ENCODE peak calls at places on chromosomes 11 and 22, in nine cellular contexts. One of them, this sample, is unnamed.

GRCh38 chr11:134737563-134738510 is 325.8 kb upstream of the B3GAT1 start:
- DNase-seq in mucosa of descending colon: no peak
- DNase-seq in fibroblast of mammary gland: no peak
- DNase-seq in ovary: no peak
- DNase-seq in AML-193: no peak
- DNase-seq in AG09309: no peak
- DNase-seq in GM04503: no peak
- DNase-seq in endothelial cell: no peak
- DNase-seq in neural crest cell: no peak
- DNase-seq in this sample: no peak

GRCh38 chr22:44889233-44889878 is 120.4 kb downstream of the PHF21B start:
- DNase-seq in mucosa of descending colon: no peak
- DNase-seq in AML-193: no peak
- DNase-seq in endothelial cell: no peak
- DNase-seq in GM04503: no peak
- DNase-seq in fibroblast of mammary gland: no peak
- DNase-seq in neural crest cell: no peak
- DNase-seq in ovary: no peak
- DNase-seq in AG09309: no peak
- DNase-seq in this sample: no peak

GRCh38 chr22:21861856-21862255 is 5.6 kb downstream of the MAPK1 start:
- DNase-seq in GM04503: no peak
- DNase-seq in mucosa of descending colon: no peak
- DNase-seq in endothelial cell: no peak
- DNase-seq in AML-193: peak
- DNase-seq in AG09309: no peak
- DNase-seq in fibroblast of mammary gland: no peak
- DNase-seq in neural crest cell: no peak
- DNase-seq in ovary: no peak
- DNase-seq in this sample: peak

GRCh38 chr11:106471273-106471672 is 393.8 kb downstream of the AASDHPPT start:
- DNase-seq in neural crest cell: no peak
- DNase-seq in ovary: no peak
- DNase-seq in GM04503: no peak
- DNase-seq in mucosa of descending colon: no peak
- DNase-seq in endothelial cell: no peak
- DNase-seq in AML-193: no peak
- DNase-seq in AG09309: no peak
- DNase-seq in fibroblast of mammary gland: peak
- DNase-seq in this sample: no peak

GRCh38 chr11:72681226-72682153 is 7.3 kb upstream of the PDE2A start:
- DNase-seq in ovary: no peak
- DNase-seq in AML-193: no peak
- DNase-seq in GM04503: no peak
- DNase-seq in endothelial cell: no peak
- DNase-seq in AG09309: no peak
- DNase-seq in mucosa of descending colon: no peak
- DNase-seq in neural crest cell: no peak
- DNase-seq in fibroblast of mammary gland: peak
- DNase-seq in this sample: no peak

GRCh38 chr11:95445746-95446333 is 214.8 kb upstream of the SESN3 start:
- DNase-seq in fibroblast of mammary gland: no peak
- DNase-seq in endothelial cell: no peak
- DNase-seq in ovary: no peak
- DNase-seq in mucosa of descending colon: no peak
- DNase-seq in GM04503: no peak
- DNase-seq in AG09309: no peak
- DNase-seq in AML-193: no peak
- DNase-seq in neural crest cell: no peak
- DNase-seq in this sample: no peak

GRCh38 chr11:86693501-86693900 is 21.1 kb upstream of the ME3 start:
- DNase-seq in AG09309: no peak
- DNase-seq in neural crest cell: no peak
- DNase-seq in ovary: no peak
- DNase-seq in AML-193: no peak
- DNase-seq in mucosa of descending colon: no peak
- DNase-seq in GM04503: no peak
- DNase-seq in endothelial cell: no peak
- DNase-seq in fibroblast of mammary gland: no peak
- DNase-seq in this sample: no peak

GRCh38 chr11:114343020-114343419 is 46.8 kb downstream of the NNMT start:
- DNase-seq in ovary: no peak
- DNase-seq in fibroblast of mammary gland: no peak
- DNase-seq in GM04503: no peak
- DNase-seq in AML-193: no peak
- DNase-seq in mucosa of descending colon: no peak
- DNase-seq in AG09309: no peak
- DNase-seq in neural crest cell: no peak
- DNase-seq in endothelial cell: no peak
- DNase-seq in this sample: no peak

GRCh38 chr22:25076281-25076680 is 123.4 kb upstream of the CRYBB3 start:
- DNase-seq in fibroblast of mammary gland: no peak
- DNase-seq in neural crest cell: no peak
- DNase-seq in GM04503: no peak
- DNase-seq in AML-193: no peak
- DNase-seq in ovary: no peak
- DNase-seq in AG09309: no peak
- DNase-seq in endothelial cell: no peak
- DNase-seq in mucosa of descending colon: no peak
- DNase-seq in this sample: no peak

GRCh38 chr22:47201186-47201995 is 438.9 kb downstream of the TBC1D22A start:
- DNase-seq in AG09309: no peak
- DNase-seq in AML-193: no peak
- DNase-seq in fibroblast of mammary gland: no peak
- DNase-seq in neural crest cell: no peak
- DNase-seq in ovary: no peak
- DNase-seq in GM04503: no peak
- DNase-seq in mucosa of descending colon: no peak
- DNase-seq in endothelial cell: no peak
- DNase-seq in this sample: no peak

GRCh38 chr11:75371930-75372876 is 20.7 kb upstream of the ARRB1 start:
- DNase-seq in fibroblast of mammary gland: peak
- DNase-seq in endothelial cell: no peak
- DNase-seq in GM04503: no peak
- DNase-seq in neural crest cell: no peak
- DNase-seq in AG09309: no peak
- DNase-seq in mucosa of descending colon: peak
- DNase-seq in ovary: no peak
- DNase-seq in AML-193: no peak
- DNase-seq in this sample: no peak

GRCh38 chr22:29997516-29997915 is 82.7 kb upstream of the HORMAD2 start:
- DNase-seq in AG09309: no peak
- DNase-seq in ovary: no peak
- DNase-seq in AML-193: no peak
- DNase-seq in fibroblast of mammary gland: no peak
- DNase-seq in endothelial cell: no peak
- DNase-seq in GM04503: no peak
- DNase-seq in mucosa of descending colon: no peak
- DNase-seq in neural crest cell: no peak
- DNase-seq in this sample: no peak

GRCh38 chr11:61683116-61683515 is 2.9 kb downstream of the DAGLA start:
- DNase-seq in mucosa of descending colon: peak
- DNase-seq in AML-193: no peak
- DNase-seq in GM04503: no peak
- DNase-seq in AG09309: no peak
- DNase-seq in ovary: no peak
- DNase-seq in neural crest cell: no peak
- DNase-seq in fibroblast of mammary gland: no peak
- DNase-seq in endothelial cell: no peak
- DNase-seq in this sample: no peak

GRCh38 chr11:60891103-60891741 is 15.2 kb downstream of the PRPF19 start:
- DNase-seq in GM04503: no peak
- DNase-seq in neural crest cell: no peak
- DNase-seq in AML-193: no peak
- DNase-seq in mucosa of descending colon: no peak
- DNase-seq in fibroblast of mammary gland: no peak
- DNase-seq in AG09309: no peak
- DNase-seq in ovary: peak
- DNase-seq in endothelial cell: no peak
- DNase-seq in this sample: no peak

GRCh38 chr11:122743949-122744876 is 88.7 kb downstream of the UBASH3B start:
- DNase-seq in mucosa of descending colon: peak
- DNase-seq in AG09309: no peak
- DNase-seq in endothelial cell: no peak
- DNase-seq in fibroblast of mammary gland: no peak
- DNase-seq in neural crest cell: no peak
- DNase-seq in GM04503: no peak
- DNase-seq in ovary: no peak
- DNase-seq in AML-193: peak
- DNase-seq in this sample: peak

GRCh38 chr11:124174001-124174400 is 9.1 kb upstream of the OR10D3 start:
- DNase-seq in AG09309: no peak
- DNase-seq in endothelial cell: peak
- DNase-seq in mucosa of descending colon: no peak
- DNase-seq in GM04503: peak
- DNase-seq in AML-193: no peak
- DNase-seq in fibroblast of mammary gland: peak
- DNase-seq in ovary: no peak
- DNase-seq in neural crest cell: no peak
- DNase-seq in this sample: peak

GRCh38 chr22:45667486-45667885 is 4.1 kb upstream of the ATXN10 start:
- DNase-seq in neural crest cell: no peak
- DNase-seq in ovary: no peak
- DNase-seq in fibroblast of mammary gland: no peak
- DNase-seq in GM04503: no peak
- DNase-seq in endothelial cell: no peak
- DNase-seq in AML-193: no peak
- DNase-seq in AG09309: no peak
- DNase-seq in mucosa of descending colon: no peak
- DNase-seq in this sample: no peak

GRCh38 chr11:84714316-84714780 is 912.8 kb downstream of the DLG2 start:
- DNase-seq in neural crest cell: peak
- DNase-seq in AML-193: peak
- DNase-seq in mucosa of descending colon: peak
- DNase-seq in AG09309: no peak
- DNase-seq in GM04503: no peak
- DNase-seq in fibroblast of mammary gland: peak
- DNase-seq in endothelial cell: peak
- DNase-seq in ovary: peak
- DNase-seq in this sample: peak

GRCh38 chr11:75673977-75674582 is 5.2 kb upstream of the MAP6 start:
- DNase-seq in neural crest cell: no peak
- DNase-seq in ovary: no peak
- DNase-seq in AG09309: peak
- DNase-seq in fibroblast of mammary gland: peak
- DNase-seq in mucosa of descending colon: no peak
- DNase-seq in endothelial cell: no peak
- DNase-seq in AML-193: no peak
- DNase-seq in GM04503: no peak
- DNase-seq in this sample: peak

GRCh38 chr11:111455291-111456085 is 56.7 kb downstream of the BTG4 start:
- DNase-seq in endothelial cell: no peak
- DNase-seq in neural crest cell: no peak
- DNase-seq in ovary: no peak
- DNase-seq in GM04503: no peak
- DNase-seq in AG09309: no peak
- DNase-seq in mucosa of descending colon: no peak
- DNase-seq in AML-193: no peak
- DNase-seq in fibroblast of mammary gland: no peak
- DNase-seq in this sample: no peak

GRCh38 chr11:40679276-40679675 is 780.2 kb downstream of the LRRC4C start:
- DNase-seq in AG09309: no peak
- DNase-seq in mucosa of descending colon: no peak
- DNase-seq in endothelial cell: no peak
- DNase-seq in fibroblast of mammary gland: no peak
- DNase-seq in GM04503: no peak
- DNase-seq in AML-193: no peak
- DNase-seq in neural crest cell: no peak
- DNase-seq in ovary: no peak
- DNase-seq in this sample: no peak

GRCh38 chr11:100562102-100562501 is 125.0 kb upstream of the ARHGAP42 start:
- DNase-seq in ovary: no peak
- DNase-seq in AML-193: no peak
- DNase-seq in endothelial cell: no peak
- DNase-seq in mucosa of descending colon: no peak
- DNase-seq in neural crest cell: no peak
- DNase-seq in fibroblast of mammary gland: peak
- DNase-seq in AG09309: peak
- DNase-seq in GM04503: peak
- DNase-seq in this sample: no peak

GRCh38 chr11:110251837-110252236 is 44.6 kb downstream of the RDX start:
- DNase-seq in AML-193: no peak
- DNase-seq in ovary: no peak
- DNase-seq in mucosa of descending colon: no peak
- DNase-seq in neural crest cell: no peak
- DNase-seq in fibroblast of mammary gland: peak
- DNase-seq in AG09309: peak
- DNase-seq in GM04503: peak
- DNase-seq in endothelial cell: no peak
- DNase-seq in this sample: no peak

GRCh38 chr11:69373251-69373635 is 79.3 kb downstream of the MYEOV start:
- DNase-seq in AG09309: no peak
- DNase-seq in AML-193: no peak
- DNase-seq in fibroblast of mammary gland: no peak
- DNase-seq in endothelial cell: no peak
- DNase-seq in ovary: no peak
- DNase-seq in neural crest cell: no peak
- DNase-seq in mucosa of descending colon: no peak
- DNase-seq in GM04503: no peak
- DNase-seq in this sample: no peak

GRCh38 chr22:37088750-37089408 is 20.6 kb downstream of the TMPRSS6 start:
- DNase-seq in neural crest cell: no peak
- DNase-seq in endothelial cell: no peak
- DNase-seq in ovary: no peak
- DNase-seq in AML-193: no peak
- DNase-seq in GM04503: no peak
- DNase-seq in fibroblast of mammary gland: no peak
- DNase-seq in mucosa of descending colon: no peak
- DNase-seq in AG09309: no peak
- DNase-seq in this sample: no peak